ENCODE peak calls at places on chromosomes 7 and 10, in nine cellular contexts. X is cardiac muscle cell, E is AG04449, Y is endothelial cell of umbilical vein, K is fibroblast of pulmonary artery, S is fibroblast of the aortic adventitia, N is AG09309, L is mammary epithelial cell, D is fibroblast of villous mesenchyme. G is an unnamed sample.

GRCh38 chr7:155283565-155284194 is 14.0 kb upstream of the INSIG1 start:
- DNase-seq in X (no peak), E (no peak), Y (no peak), K (no peak), S (no peak), N (no peak), L (no peak), D (no peak), G (no peak)

GRCh38 chr7:33831389-33832118 is 73.8 kb upstream of the BMPER start:
- DNase-seq in X (no peak), E (no peak), Y (no peak), K (peak; percentile 61), S (peak; percentile 66), N (no peak), L (peak; percentile 65), D (no peak), G (peak; percentile 64)

GRCh38 chr7:45978731-45979211 is 57.7 kb upstream of the IGFBP3 start:
- DNase-seq in X (no peak), E (no peak), Y (no peak), K (peak; percentile 21), S (no peak), N (no peak), L (peak; percentile 20), D (no peak), G (no peak)

GRCh38 chr7:26245150-26245549 is 43.6 kb downstream of the CBX3 start:
- DNase-seq in X (no peak), E (no peak), Y (no peak), K (no peak), S (no peak), N (no peak), L (no peak), D (no peak), G (no peak)

GRCh38 chr7:46630031-46630430 is 709.0 kb upstream of the IGFBP3 start:
- DNase-seq in X (no peak), E (peak; percentile 76), Y (no peak), K (peak; percentile 21), S (peak; percentile 5), N (no peak), L (no peak), D (peak; percentile 39), G (peak; percentile 22)

GRCh38 chr10:3542185-3542611 is 242.8 kb downstream of the KLF6 start:
- DNase-seq in X (no peak), E (peak; percentile 60), Y (peak; percentile 76), K (peak; percentile 73), S (peak; percentile 96), N (peak; percentile 76), L (peak; percentile 65), D (no peak), G (peak; percentile 96)

GRCh38 chr10:69311309-69311708 is 33.0 kb downstream of the HK1 start:
- DNase-seq in X (no peak), E (no peak), Y (peak; percentile 33), K (no peak), S (no peak), N (no peak), L (no peak), D (no peak), G (no peak)

GRCh38 chr10:46550076-46550790 is 6.2 kb downstream of the GPRIN2 start:
- DNase-seq in X (no peak), E (no peak), Y (no peak), K (no peak), S (no peak), N (no peak), L (no peak), D (no peak), G (no peak)

GRCh38 chr7:30797294-30798040 is 26.2 kb downstream of the MINDY4 start:
- DNase-seq in X (no peak), E (no peak), Y (peak; percentile 29), K (no peak), S (no peak), N (no peak), L (no peak), D (no peak), G (no peak)

GRCh38 chr7:154647625-154648024 is 355.3 kb downstream of the PAXIP1 start:
- DNase-seq in X (no peak), E (no peak), Y (no peak), K (no peak), S (no peak), N (no peak), L (no peak), D (no peak), G (no peak)

GRCh38 chr10:123463176-123463575 is 203.0 kb upstream of the GPR26 start:
- DNase-seq in X (no peak), E (no peak), Y (no peak), K (no peak), S (no peak), N (no peak), L (no peak), D (no peak), G (no peak)

GRCh38 chr10:110706690-110707098 is 62.6 kb downstream of the RBM20 start:
- DNase-seq in X (no peak), E (peak; percentile 89), Y (no peak), K (peak; percentile 60), S (peak; percentile 84), N (peak; percentile 86), L (peak; percentile 68), D (peak; percentile 72), G (peak; percentile 74)

GRCh38 chr10:104515670-104516199 is 125.4 kb upstream of the SORCS3 start:
- DNase-seq in X (no peak), E (no peak), Y (no peak), K (no peak), S (no peak), N (no peak), L (no peak), D (no peak), G (no peak)

GRCh38 chr7:158327571-158328180 is 259.9 kb downstream of the PTPRN2 start:
- DNase-seq in X (no peak), E (no peak), Y (no peak), K (no peak), S (no peak), N (no peak), L (no peak), D (no peak), G (no peak)

GRCh38 chr10:133258066-133258817 is 18.4 kb downstream of the ADAM8 start:
- DNase-seq in X (no peak), E (no peak), Y (no peak), K (no peak), S (no peak), N (no peak), L (peak; percentile 71), D (peak; percentile 31), G (no peak)

GRCh38 chr7:79692015-79692414 is 238.5 kb upstream of the MAGI2 start:
- DNase-seq in X (no peak), E (peak; percentile 84), Y (no peak), K (peak; percentile 73), S (peak; percentile 58), N (peak; percentile 79), L (peak; percentile 96), D (peak; percentile 52), G (peak; percentile 87)

GRCh38 chr10:60434418-60435046 is 44.9 kb upstream of the ANK3 start:
- DNase-seq in X (peak; percentile 65), E (no peak), Y (peak; percentile 78), K (peak; percentile 83), S (peak; percentile 87), N (no peak), L (peak; percentile 32), D (peak; percentile 73), G (peak; percentile 80)

GRCh38 chr10:10942441-10942840 is 75.2 kb upstream of the CELF2 start:
- DNase-seq in X (no peak), E (no peak), Y (no peak), K (no peak), S (no peak), N (no peak), L (no peak), D (no peak), G (peak; percentile 36)

GRCh38 chr10:52135101-52135500 is 179.0 kb upstream of the DKK1 start:
- DNase-seq in X (no peak), E (no peak), Y (no peak), K (no peak), S (no peak), N (no peak), L (peak; percentile 19), D (no peak), G (no peak)

GRCh38 chr7:92925876-92926696 is 89.7 kb upstream of the CDK6 start:
- DNase-seq in X (peak; percentile 55), E (no peak), Y (no peak), K (peak; percentile 13), S (no peak), N (no peak), L (no peak), D (peak; percentile 37), G (no peak)

GRCh38 chr10:125209591-125210373 is 49.4 kb upstream of the CTBP2 start:
- DNase-seq in X (no peak), E (no peak), Y (peak; percentile 9), K (no peak), S (no peak), N (no peak), L (no peak), D (peak; percentile 37), G (no peak)

GRCh38 chr7:10723832-10724231 is 249.8 kb upstream of the PHF14 start:
- DNase-seq in X (no peak), E (no peak), Y (no peak), K (no peak), S (no peak), N (no peak), L (no peak), D (no peak), G (no peak)

GRCh38 chr7:38411404-38411803 is 138.0 kb upstream of the TARP start:
- DNase-seq in X (peak; percentile 13), E (no peak), Y (peak; percentile 39), K (peak; percentile 13), S (peak; percentile 8), N (no peak), L (peak; percentile 2), D (peak; percentile 8), G (peak; percentile 24)

GRCh38 chr7:20651960-20652544 is 36.6 kb downstream of the ABCB5 start:
- DNase-seq in X (peak; percentile 10), E (no peak), Y (peak; percentile 50), K (peak; percentile 53), S (peak; percentile 51), N (no peak), L (no peak), D (peak; percentile 13), G (peak; percentile 25)
- TF ChIP-seq CTCF in X (peak; percentile 57), E (no peak), Y (peak; percentile 46), K (peak; percentile 62), S (peak; percentile 56), N (peak; percentile 36), L (peak; percentile 43), D (peak; percentile 45), G (peak; percentile 47)

GRCh38 chr7:130379551-130380120 is 658 bp upstream of the CPA1 start:
- DNase-seq in X (peak; percentile 9), E (no peak), Y (no peak), K (no peak), S (no peak), N (no peak), L (no peak), D (no peak), G (no peak)
- H3K4me3 ChIP-seq in X (no peak overlapping the region), E (no peak overlapping the region), Y (no peak overlapping the region), K (no peak overlapping the region), S (no peak overlapping the region), N (no peak overlapping the region), L (no peak overlapping the region), D (no peak overlapping the region), G (no peak overlapping the region)

GRCh38 chr10:27072436-27073114 is 27.7 kb downstream of the ANKRD26 start:
- DNase-seq in X (no peak), E (no peak), Y (no peak), K (peak; percentile 1), S (no peak), N (no peak), L (no peak), D (no peak), G (peak; percentile 4)
- TF ChIP-seq CTCF in X (no peak), E (no peak), Y (no peak), K (no peak), S (no peak), N (no peak), L (no peak), D (no peak), G (no peak)

GRCh38 chr10:72332423-72333110 is 22.2 kb downstream of the DNAJB12 start:
- DNase-seq in X (no peak), E (no peak), Y (no peak), K (no peak), S (no peak), N (no peak), L (no peak), D (no peak), G (no peak)
- H3K4me3 ChIP-seq in X (no peak overlapping the region), E (no peak overlapping the region), Y (no peak overlapping the region), K (no peak overlapping the region), S (no peak overlapping the region), N (no peak overlapping the region), L (no peak overlapping the region), D (no peak overlapping the region), G (no peak overlapping the region)